ENCODE peak calls at places on chromosomes 4 and X, in six cellular contexts. One of them, this sample, is unnamed.

GRCh38 chr4:24642941-24643628 is 58.7 kb upstream of the DHX15 start:
- DNase-seq in pons: no peak
- DNase-seq in naive thymus-derived CD4-positive, alpha-beta T cell: no peak
- DNase-seq in EL: peak; percentile 89
- DNase-seq in substantia nigra: no peak
- DNase-seq in T-helper 22 cell: no peak
- DNase-seq in this sample: no peak

GRCh38 chr4:140996757-140997156 is 136.5 kb downstream of the RNF150 start:
- DNase-seq in EL: peak; percentile 36
- DNase-seq in pons: no peak
- DNase-seq in naive thymus-derived CD4-positive, alpha-beta T cell: no peak
- DNase-seq in T-helper 22 cell: no peak
- DNase-seq in substantia nigra: no peak
- DNase-seq in this sample: no peak

GRCh38 chrX:44343412-44343942 is at the start of gene EFHC2:
- DNase-seq in pons: no peak
- DNase-seq in T-helper 22 cell: peak; percentile 42
- DNase-seq in EL: peak; percentile 6
- DNase-seq in substantia nigra: no peak
- DNase-seq in naive thymus-derived CD4-positive, alpha-beta T cell: peak; percentile 62
- DNase-seq in this sample: no peak

GRCh38 chrX:8305336-8305735 is 134.3 kb upstream of the VCX2 start:
- DNase-seq in EL: no peak
- DNase-seq in substantia nigra: no peak
- DNase-seq in pons: no peak
- DNase-seq in naive thymus-derived CD4-positive, alpha-beta T cell: no peak
- DNase-seq in T-helper 22 cell: no peak
- DNase-seq in this sample: no peak

GRCh38 chr4:121562833-121563232 is 133.9 kb downstream of the ANXA5 start:
- DNase-seq in T-helper 22 cell: no peak
- DNase-seq in naive thymus-derived CD4-positive, alpha-beta T cell: no peak
- DNase-seq in EL: no peak
- DNase-seq in pons: no peak
- DNase-seq in substantia nigra: no peak
- DNase-seq in this sample: no peak

GRCh38 chrX:142054094-142054493 is 150.4 kb downstream of the MAGEC1 start:
- DNase-seq in pons: no peak
- DNase-seq in naive thymus-derived CD4-positive, alpha-beta T cell: no peak
- DNase-seq in EL: no peak
- DNase-seq in substantia nigra: no peak
- DNase-seq in T-helper 22 cell: no peak
- DNase-seq in this sample: no peak

GRCh38 chr4:88054909-88055308 is 47.5 kb downstream of the PKD2 start:
- DNase-seq in pons: peak; percentile 37
- DNase-seq in naive thymus-derived CD4-positive, alpha-beta T cell: no peak
- DNase-seq in substantia nigra: no peak
- DNase-seq in T-helper 22 cell: no peak
- DNase-seq in EL: peak; percentile 48
- DNase-seq in this sample: peak; percentile 34

GRCh38 chr4:73308286-73308685 is 49.7 kb upstream of the ANKRD17 start:
- DNase-seq in naive thymus-derived CD4-positive, alpha-beta T cell: no peak
- DNase-seq in pons: peak; percentile 82
- DNase-seq in substantia nigra: no peak
- DNase-seq in T-helper 22 cell: no peak
- DNase-seq in EL: peak; percentile 47
- DNase-seq in this sample: peak; percentile 52

GRCh38 chr4:186839122-186840037 is 115.7 kb upstream of the FAT1 start:
- DNase-seq in EL: peak; percentile 84
- DNase-seq in naive thymus-derived CD4-positive, alpha-beta T cell: no peak
- DNase-seq in substantia nigra: no peak
- DNase-seq in T-helper 22 cell: no peak
- DNase-seq in pons: no peak
- DNase-seq in this sample: no peak

GRCh38 chr4:7161721-7162214 is 30.6 kb upstream of the SORCS2 start:
- DNase-seq in pons: peak; percentile 26
- DNase-seq in naive thymus-derived CD4-positive, alpha-beta T cell: no peak
- DNase-seq in substantia nigra: no peak
- DNase-seq in T-helper 22 cell: no peak
- DNase-seq in EL: no peak
- DNase-seq in this sample: no peak

GRCh38 chr4:182897601-182898478 is 19.3 kb downstream of the DCTD start:
- DNase-seq in naive thymus-derived CD4-positive, alpha-beta T cell: no peak
- DNase-seq in EL: no peak
- DNase-seq in substantia nigra: no peak
- DNase-seq in T-helper 22 cell: no peak
- DNase-seq in pons: no peak
- DNase-seq in this sample: no peak

GRCh38 chr4:184787766-184788503 is 37.8 kb downstream of the ACSL1 start:
- DNase-seq in naive thymus-derived CD4-positive, alpha-beta T cell: no peak
- DNase-seq in pons: no peak
- DNase-seq in T-helper 22 cell: no peak
- DNase-seq in EL: no peak
- DNase-seq in substantia nigra: no peak
- DNase-seq in this sample: no peak

This sample was measured in midbrain.